ENCODE peak calls at places on chromosomes 6 and 20, in seven cellular contexts. P is ACHN; O is natural killer cell treated with Interleukin-12 subunit alpha and Interleukin-12 subunit beta and Interleukin-15 and Interleukin-18, amount 100 ng/mL, for 72 hours; S is RPMI8226; W is CD8-positive, alpha-beta T cell; Q is MG63; R is activated CD8-positive, alpha-beta memory T cell treated with anti-CD3 and anti-CD28 coated beads, Interleukin-2, amount 10 ng/mL, durations not matched to agents 7 days and 5 days. I is an unnamed sample.

GRCh38 chr6:119179842-119180241 is 101.4 kb upstream of the FAM184A start:
- DNase-seq in P (no peak), O (no peak), S (no peak), W (no peak), Q (no peak), R (no peak), I (no peak)

GRCh38 chr20:12965880-12966270 is 42.9 kb upstream of the SPTLC3 start:
- DNase-seq in P (no peak), O (no peak), S (no peak), W (no peak), Q (no peak), R (no peak), I (no peak)

GRCh38 chr6:129252377-129253071 is 369.6 kb downstream of the LAMA2 start:
- DNase-seq in P (no peak), O (no peak), S (no peak), W (no peak), Q (no peak), R (no peak), I (no peak)

GRCh38 chr6:162109466-162110040 is 618.0 kb downstream of the PRKN start:
- DNase-seq in P (no peak), O (no peak), S (no peak), W (no peak), Q (no peak), R (no peak), I (no peak)

GRCh38 chr20:43844778-43845614 is 69.7 kb upstream of the TOX2 start:
- DNase-seq in P (peak), O (no peak), S (peak), W (no peak), Q (peak), R (peak), I (peak)

GRCh38 chr6:17115251-17116089 is 13.6 kb downstream of the STMND1 start:
- DNase-seq in P (peak), O (no peak), S (no peak), W (no peak), Q (peak), R (no peak), I (no peak)

GRCh38 chr20:48187891-48188290 is 402.6 kb upstream of the SULF2 start:
- DNase-seq in P (no peak), O (no peak), S (no peak), W (no peak), Q (no peak), R (no peak), I (no peak)

GRCh38 chr20:3010985-3011723 is 32.3 kb upstream of the GNRH2 start:
- DNase-seq in P (peak), O (no peak), S (no peak), W (no peak), Q (no peak), R (no peak), I (no peak)

GRCh38 chr6:31476515-31477139 is 21.3 kb upstream of the MICB start:
- DNase-seq in P (no peak), O (no peak), S (peak), W (no peak), Q (no peak), R (no peak), I (no peak)

GRCh38 chr6:106979435-106979884 is 4.9 kb upstream of the CD24 start:
- DNase-seq in P (peak), O (peak), S (peak), W (peak), Q (peak), R (peak), I (peak)

GRCh38 chr6:153038378-153038777 is 35.9 kb upstream of the MTRF1L start:
- DNase-seq in P (peak), O (no peak), S (no peak), W (no peak), Q (peak), R (no peak), I (no peak)

GRCh38 chr20:46332373-46333135 is 24.3 kb upstream of the CDH22 start:
- DNase-seq in P (no peak), O (no peak), S (no peak), W (no peak), Q (no peak), R (no peak), I (peak)

GRCh38 chr20:7627734-7628663 is 312.3 kb downstream of the HAO1 start:
- DNase-seq in P (no peak), O (no peak), S (no peak), W (no peak), Q (no peak), R (no peak), I (no peak)

GRCh38 chr6:43268348-43268685 is 25.0 kb downstream of the TTBK1 start:
- DNase-seq in P (no peak), O (no peak), S (no peak), W (no peak), Q (no peak), R (no peak), I (no peak)

GRCh38 chr20:35146299-35146921 is 726 bp downstream of the EDEM2 start:
- DNase-seq in P (peak), O (no peak), S (peak), W (no peak), Q (peak), R (peak), I (peak)

I was measured in Karpas-422.